ENCODE peak calls at places on chromosomes 1 and 21, in five cellular contexts. One of them, this sample, is unnamed.

GRCh38 chr1:219189021-219189824 is 15.5 kb downstream of the LYPLAL1 start:
- DNase-seq in activated T-cell treated with anti-CD3 and anti-CD28 coated beads for 4 hours: no peak
- DNase-seq in stimulated activated CD4-positive, alpha-beta T cell treated with anti-CD3 and anti-CD28 coated beads, Interleukin-1b, Interleukin-23, amount 100 ng/mL, for 4 hours: no peak
- DNase-seq in stimulated activated CD8-positive, alpha-beta memory T cell treated with anti-CD3 and anti-CD28 coated beads, Interleukin-7, amount 100 ng/mL, for 1 hour: no peak
- DNase-seq in brain microvascular endothelial cell: no peak
- DNase-seq in this sample: no peak

GRCh38 chr21:45963225-45963555 is 18.4 kb upstream of the COL6A1 start:
- DNase-seq in stimulated activated CD8-positive, alpha-beta memory T cell treated with anti-CD3 and anti-CD28 coated beads, Interleukin-7, amount 100 ng/mL, for 1 hour: no peak
- DNase-seq in activated T-cell treated with anti-CD3 and anti-CD28 coated beads for 4 hours: no peak
- DNase-seq in brain microvascular endothelial cell: no peak
- DNase-seq in stimulated activated CD4-positive, alpha-beta T cell treated with anti-CD3 and anti-CD28 coated beads, Interleukin-1b, Interleukin-23, amount 100 ng/mL, for 4 hours: no peak
- DNase-seq in this sample: no peak

GRCh38 chr21:35005077-35005476 is 44.0 kb downstream of the RUNX1 start:
- DNase-seq in stimulated activated CD4-positive, alpha-beta T cell treated with anti-CD3 and anti-CD28 coated beads, Interleukin-1b, Interleukin-23, amount 100 ng/mL, for 4 hours: no peak
- DNase-seq in brain microvascular endothelial cell: no peak
- DNase-seq in activated T-cell treated with anti-CD3 and anti-CD28 coated beads for 4 hours: no peak
- DNase-seq in stimulated activated CD8-positive, alpha-beta memory T cell treated with anti-CD3 and anti-CD28 coated beads, Interleukin-7, amount 100 ng/mL, for 1 hour: no peak
- DNase-seq in this sample: no peak

GRCh38 chr21:32779983-32780382 is 8.4 kb upstream of the PAXBP1 start:
- DNase-seq in brain microvascular endothelial cell: no peak
- DNase-seq in stimulated activated CD8-positive, alpha-beta memory T cell treated with anti-CD3 and anti-CD28 coated beads, Interleukin-7, amount 100 ng/mL, for 1 hour: no peak
- DNase-seq in stimulated activated CD4-positive, alpha-beta T cell treated with anti-CD3 and anti-CD28 coated beads, Interleukin-1b, Interleukin-23, amount 100 ng/mL, for 4 hours: no peak
- DNase-seq in activated T-cell treated with anti-CD3 and anti-CD28 coated beads for 4 hours: no peak
- DNase-seq in this sample: no peak

GRCh38 chr1:245915851-245916250 is 591.2 kb downstream of the SMYD3 start:
- DNase-seq in stimulated activated CD8-positive, alpha-beta memory T cell treated with anti-CD3 and anti-CD28 coated beads, Interleukin-7, amount 100 ng/mL, for 1 hour: no peak
- DNase-seq in brain microvascular endothelial cell: no peak
- DNase-seq in activated T-cell treated with anti-CD3 and anti-CD28 coated beads for 4 hours: no peak
- DNase-seq in stimulated activated CD4-positive, alpha-beta T cell treated with anti-CD3 and anti-CD28 coated beads, Interleukin-1b, Interleukin-23, amount 100 ng/mL, for 4 hours: no peak
- DNase-seq in this sample: no peak

GRCh38 chr1:68010094-68010493 is 40.3 kb downstream of the DIRAS3 start:
- DNase-seq in brain microvascular endothelial cell: no peak
- DNase-seq in activated T-cell treated with anti-CD3 and anti-CD28 coated beads for 4 hours: no peak
- DNase-seq in stimulated activated CD8-positive, alpha-beta memory T cell treated with anti-CD3 and anti-CD28 coated beads, Interleukin-7, amount 100 ng/mL, for 1 hour: no peak
- DNase-seq in stimulated activated CD4-positive, alpha-beta T cell treated with anti-CD3 and anti-CD28 coated beads, Interleukin-1b, Interleukin-23, amount 100 ng/mL, for 4 hours: no peak
- DNase-seq in this sample: no peak

GRCh38 chr1:117605164-117605810 is 561 bp upstream of the TENT5C start:
- DNase-seq in brain microvascular endothelial cell: peak
- DNase-seq in stimulated activated CD8-positive, alpha-beta memory T cell treated with anti-CD3 and anti-CD28 coated beads, Interleukin-7, amount 100 ng/mL, for 1 hour: no peak
- DNase-seq in stimulated activated CD4-positive, alpha-beta T cell treated with anti-CD3 and anti-CD28 coated beads, Interleukin-1b, Interleukin-23, amount 100 ng/mL, for 4 hours: no peak
- DNase-seq in activated T-cell treated with anti-CD3 and anti-CD28 coated beads for 4 hours: no peak
- DNase-seq in this sample: no peak

GRCh38 chr1:2322065-2322571 is 69.2 kb downstream of the MORN1 start:
- DNase-seq in stimulated activated CD4-positive, alpha-beta T cell treated with anti-CD3 and anti-CD28 coated beads, Interleukin-1b, Interleukin-23, amount 100 ng/mL, for 4 hours: no peak
- DNase-seq in stimulated activated CD8-positive, alpha-beta memory T cell treated with anti-CD3 and anti-CD28 coated beads, Interleukin-7, amount 100 ng/mL, for 1 hour: no peak
- DNase-seq in brain microvascular endothelial cell: peak
- DNase-seq in activated T-cell treated with anti-CD3 and anti-CD28 coated beads for 4 hours: no peak
- DNase-seq in this sample: no peak

GRCh38 chr1:157844084-157844830 is 2.6 kb upstream of the CD5L start:
- DNase-seq in stimulated activated CD4-positive, alpha-beta T cell treated with anti-CD3 and anti-CD28 coated beads, Interleukin-1b, Interleukin-23, amount 100 ng/mL, for 4 hours: no peak
- DNase-seq in activated T-cell treated with anti-CD3 and anti-CD28 coated beads for 4 hours: no peak
- DNase-seq in brain microvascular endothelial cell: no peak
- DNase-seq in stimulated activated CD8-positive, alpha-beta memory T cell treated with anti-CD3 and anti-CD28 coated beads, Interleukin-7, amount 100 ng/mL, for 1 hour: no peak
- DNase-seq in this sample: no peak

GRCh38 chr1:181142096-181143043 is 53.9 kb downstream of the IER5 start:
- DNase-seq in stimulated activated CD8-positive, alpha-beta memory T cell treated with anti-CD3 and anti-CD28 coated beads, Interleukin-7, amount 100 ng/mL, for 1 hour: peak
- DNase-seq in activated T-cell treated with anti-CD3 and anti-CD28 coated beads for 4 hours: peak
- DNase-seq in stimulated activated CD4-positive, alpha-beta T cell treated with anti-CD3 and anti-CD28 coated beads, Interleukin-1b, Interleukin-23, amount 100 ng/mL, for 4 hours: peak
- DNase-seq in brain microvascular endothelial cell: peak
- DNase-seq in this sample: no peak

GRCh38 chr1:182069028-182069466 is 7.5 kb upstream of the ZNF648 start:
- DNase-seq in brain microvascular endothelial cell: no peak
- DNase-seq in stimulated activated CD4-positive, alpha-beta T cell treated with anti-CD3 and anti-CD28 coated beads, Interleukin-1b, Interleukin-23, amount 100 ng/mL, for 4 hours: no peak
- DNase-seq in activated T-cell treated with anti-CD3 and anti-CD28 coated beads for 4 hours: no peak
- DNase-seq in stimulated activated CD8-positive, alpha-beta memory T cell treated with anti-CD3 and anti-CD28 coated beads, Interleukin-7, amount 100 ng/mL, for 1 hour: no peak
- DNase-seq in this sample: no peak

GRCh38 chr21:42366292-42367010 is at the start of gene TFF1:
- DNase-seq in stimulated activated CD8-positive, alpha-beta memory T cell treated with anti-CD3 and anti-CD28 coated beads, Interleukin-7, amount 100 ng/mL, for 1 hour: no peak
- DNase-seq in brain microvascular endothelial cell: peak
- DNase-seq in activated T-cell treated with anti-CD3 and anti-CD28 coated beads for 4 hours: no peak
- DNase-seq in stimulated activated CD4-positive, alpha-beta T cell treated with anti-CD3 and anti-CD28 coated beads, Interleukin-1b, Interleukin-23, amount 100 ng/mL, for 4 hours: no peak
- DNase-seq in this sample: no peak

GRCh38 chr1:59699227-59699847 is 115.4 kb upstream of the HOOK1 start:
- DNase-seq in brain microvascular endothelial cell: peak
- DNase-seq in activated T-cell treated with anti-CD3 and anti-CD28 coated beads for 4 hours: no peak
- DNase-seq in stimulated activated CD4-positive, alpha-beta T cell treated with anti-CD3 and anti-CD28 coated beads, Interleukin-1b, Interleukin-23, amount 100 ng/mL, for 4 hours: peak
- DNase-seq in stimulated activated CD8-positive, alpha-beta memory T cell treated with anti-CD3 and anti-CD28 coated beads, Interleukin-7, amount 100 ng/mL, for 1 hour: no peak
- DNase-seq in this sample: no peak

GRCh38 chr21:35223480-35224156 is 174.5 kb upstream of the RUNX1 start:
- DNase-seq in stimulated activated CD8-positive, alpha-beta memory T cell treated with anti-CD3 and anti-CD28 coated beads, Interleukin-7, amount 100 ng/mL, for 1 hour: no peak
- DNase-seq in stimulated activated CD4-positive, alpha-beta T cell treated with anti-CD3 and anti-CD28 coated beads, Interleukin-1b, Interleukin-23, amount 100 ng/mL, for 4 hours: no peak
- DNase-seq in activated T-cell treated with anti-CD3 and anti-CD28 coated beads for 4 hours: no peak
- DNase-seq in brain microvascular endothelial cell: no peak
- DNase-seq in this sample: no peak

GRCh38 chr1:67724928-67725560 is 40.0 kb downstream of the GADD45A start:
- DNase-seq in stimulated activated CD4-positive, alpha-beta T cell treated with anti-CD3 and anti-CD28 coated beads, Interleukin-1b, Interleukin-23, amount 100 ng/mL, for 4 hours: no peak
- DNase-seq in activated T-cell treated with anti-CD3 and anti-CD28 coated beads for 4 hours: no peak
- DNase-seq in brain microvascular endothelial cell: peak
- DNase-seq in stimulated activated CD8-positive, alpha-beta memory T cell treated with anti-CD3 and anti-CD28 coated beads, Interleukin-7, amount 100 ng/mL, for 1 hour: no peak
- DNase-seq in this sample: no peak

GRCh38 chr1:172002725-172003345 is 161.5 kb downstream of the DNM3 start:
- DNase-seq in stimulated activated CD4-positive, alpha-beta T cell treated with anti-CD3 and anti-CD28 coated beads, Interleukin-1b, Interleukin-23, amount 100 ng/mL, for 4 hours: no peak
- DNase-seq in activated T-cell treated with anti-CD3 and anti-CD28 coated beads for 4 hours: no peak
- DNase-seq in stimulated activated CD8-positive, alpha-beta memory T cell treated with anti-CD3 and anti-CD28 coated beads, Interleukin-7, amount 100 ng/mL, for 1 hour: no peak
- DNase-seq in brain microvascular endothelial cell: peak
- DNase-seq in this sample: no peak